ENCODE peak calls at places on chromosomes 13 and 19, in five cellular contexts. Y, L, M, O and I are unnamed samples.

GRCh38 chr13:112907916-112908315 is 61.1 kb upstream of the MCF2L start:
- DNase-seq in Y (no peak), L (no peak), M (no peak), O (no peak), I (no peak)

GRCh38 chr19:11856568-11857264 is 8.2 kb downstream of the ZNF439 start:
- DNase-seq in Y (no peak), L (no peak), M (no peak), O (no peak), I (no peak)

GRCh38 chr19:1471514-1472107 is 7.4 kb downstream of the C19orf25 start:
- DNase-seq in Y (no peak), L (no peak), M (no peak), O (no peak), I (peak)

GRCh38 chr13:20404488-20405222 is 121.0 kb downstream of the CRYL1 start:
- DNase-seq in Y (no peak), L (no peak), M (no peak), O (no peak), I (no peak)

GRCh38 chr19:49774969-49775368 is 8.2 kb downstream of the AP2A1 start:
- DNase-seq in Y (no peak), L (no peak), M (no peak), O (no peak), I (no peak)

GRCh38 chr19:43872547-43873336 is 45.6 kb downstream of the ZNF283 start:
- DNase-seq in Y (no peak), L (no peak), M (no peak), O (peak), I (no peak)

GRCh38 chr19:36032251-36033104 is at the start of gene CLIP3:
- DNase-seq in Y (peak), L (no peak), M (no peak), O (no peak), I (peak)

GRCh38 chr13:25657062-25657588 is 285.4 kb downstream of the ATP8A2 start:
- DNase-seq in Y (no peak), L (no peak), M (no peak), O (no peak), I (no peak)

GRCh38 chr13:65339236-65339635 is 1890.9 kb downstream of the PCDH9 start:
- DNase-seq in Y (no peak), L (no peak), M (no peak), O (no peak), I (no peak)